ENCODE peak calls at places on chromosomes 13 and 19, in ten cellular contexts. One of them, this sample, is unnamed.

GRCh38 chr13:27600712-27601111 is 19.6 kb downstream of the LNX2 start:
- ATAC-seq in naive B cell: no peak
- ATAC-seq in T-cell: no peak
- ATAC-seq in Panc1: no peak
- ATAC-seq in stimulated activated effector memory CD8-positive, alpha-beta T cell treated with anti-CD3 and anti-CD28 coated beads, Interleukin-12 subunit alpha, Interleukin-12 subunit beta, amount 100 ng/mL, for 72 hours: no peak
- ATAC-seq in RWPE2: no peak
- ATAC-seq in pancreas: no peak
- ATAC-seq in Right ventricle myocardium inferior: no peak
- ATAC-seq in aorta: no peak
- ATAC-seq in activated CD8-positive, alpha-beta T cell treated with anti-CD3 and anti-CD28 coated beads for 36 hours: no peak
- ATAC-seq in this sample: no peak

GRCh38 chr13:20801704-20802103 is 27.9 kb upstream of the EEF1AKMT1 start:
- ATAC-seq in activated CD8-positive, alpha-beta T cell treated with anti-CD3 and anti-CD28 coated beads for 36 hours: no peak
- ATAC-seq in aorta: no peak
- ATAC-seq in T-cell: no peak
- ATAC-seq in RWPE2: no peak
- ATAC-seq in Right ventricle myocardium inferior: no peak
- ATAC-seq in Panc1: no peak
- ATAC-seq in stimulated activated effector memory CD8-positive, alpha-beta T cell treated with anti-CD3 and anti-CD28 coated beads, Interleukin-12 subunit alpha, Interleukin-12 subunit beta, amount 100 ng/mL, for 72 hours: no peak
- ATAC-seq in naive B cell: no peak
- ATAC-seq in pancreas: no peak
- ATAC-seq in this sample: no peak

GRCh38 chr13:40452038-40452666 is 214.3 kb downstream of the FOXO1 start:
- ATAC-seq in activated CD8-positive, alpha-beta T cell treated with anti-CD3 and anti-CD28 coated beads for 36 hours: no peak
- ATAC-seq in RWPE2: no peak
- ATAC-seq in naive B cell: peak; percentile 45
- ATAC-seq in Right ventricle myocardium inferior: peak; percentile 44
- ATAC-seq in T-cell: no peak
- ATAC-seq in pancreas: peak; percentile 59
- ATAC-seq in aorta: peak; percentile 49
- ATAC-seq in Panc1: no peak
- ATAC-seq in stimulated activated effector memory CD8-positive, alpha-beta T cell treated with anti-CD3 and anti-CD28 coated beads, Interleukin-12 subunit alpha, Interleukin-12 subunit beta, amount 100 ng/mL, for 72 hours: no peak
- ATAC-seq in this sample: no peak

GRCh38 chr19:56324425-56324824 is 9.8 kb upstream of the ZSCAN5A start:
- ATAC-seq in RWPE2: no peak
- ATAC-seq in pancreas: peak; percentile 36
- ATAC-seq in naive B cell: no peak
- ATAC-seq in activated CD8-positive, alpha-beta T cell treated with anti-CD3 and anti-CD28 coated beads for 36 hours: no peak
- ATAC-seq in Panc1: no peak
- ATAC-seq in stimulated activated effector memory CD8-positive, alpha-beta T cell treated with anti-CD3 and anti-CD28 coated beads, Interleukin-12 subunit alpha, Interleukin-12 subunit beta, amount 100 ng/mL, for 72 hours: no peak
- ATAC-seq in Right ventricle myocardium inferior: no peak
- ATAC-seq in T-cell: no peak
- ATAC-seq in aorta: no peak
- ATAC-seq in this sample: no peak

GRCh38 chr13:28754698-28755545 is 36.2 kb upstream of the SLC46A3 start:
- ATAC-seq in Panc1: no peak
- ATAC-seq in RWPE2: no peak
- ATAC-seq in stimulated activated effector memory CD8-positive, alpha-beta T cell treated with anti-CD3 and anti-CD28 coated beads, Interleukin-12 subunit alpha, Interleukin-12 subunit beta, amount 100 ng/mL, for 72 hours: no peak
- ATAC-seq in aorta: peak; percentile 65
- ATAC-seq in Right ventricle myocardium inferior: peak; percentile 42
- ATAC-seq in pancreas: peak; percentile 61
- ATAC-seq in activated CD8-positive, alpha-beta T cell treated with anti-CD3 and anti-CD28 coated beads for 36 hours: peak; percentile 58
- ATAC-seq in naive B cell: no peak
- ATAC-seq in T-cell: peak; percentile 60
- ATAC-seq in this sample: peak; percentile 35

GRCh38 chr13:43159007-43159406 is 135.6 kb downstream of the DNAJC15 start:
- ATAC-seq in aorta: no peak
- ATAC-seq in activated CD8-positive, alpha-beta T cell treated with anti-CD3 and anti-CD28 coated beads for 36 hours: no peak
- ATAC-seq in naive B cell: no peak
- ATAC-seq in pancreas: peak; percentile 22
- ATAC-seq in stimulated activated effector memory CD8-positive, alpha-beta T cell treated with anti-CD3 and anti-CD28 coated beads, Interleukin-12 subunit alpha, Interleukin-12 subunit beta, amount 100 ng/mL, for 72 hours: no peak
- ATAC-seq in T-cell: no peak
- ATAC-seq in Right ventricle myocardium inferior: no peak
- ATAC-seq in Panc1: no peak
- ATAC-seq in RWPE2: peak; percentile 29
- ATAC-seq in this sample: no peak

GRCh38 chr13:75299206-75299605 is 182.8 kb downstream of the TBC1D4 start:
- ATAC-seq in activated CD8-positive, alpha-beta T cell treated with anti-CD3 and anti-CD28 coated beads for 36 hours: no peak
- ATAC-seq in naive B cell: no peak
- ATAC-seq in pancreas: no peak
- ATAC-seq in Panc1: no peak
- ATAC-seq in T-cell: no peak
- ATAC-seq in Right ventricle myocardium inferior: no peak
- ATAC-seq in RWPE2: no peak
- ATAC-seq in aorta: no peak
- ATAC-seq in stimulated activated effector memory CD8-positive, alpha-beta T cell treated with anti-CD3 and anti-CD28 coated beads, Interleukin-12 subunit alpha, Interleukin-12 subunit beta, amount 100 ng/mL, for 72 hours: no peak
- ATAC-seq in this sample: no peak

GRCh38 chr13:34469212-34469983 is 472.7 kb upstream of the NBEA start:
- ATAC-seq in RWPE2: peak; percentile 92
- ATAC-seq in Panc1: no peak
- ATAC-seq in T-cell: no peak
- ATAC-seq in activated CD8-positive, alpha-beta T cell treated with anti-CD3 and anti-CD28 coated beads for 36 hours: no peak
- ATAC-seq in stimulated activated effector memory CD8-positive, alpha-beta T cell treated with anti-CD3 and anti-CD28 coated beads, Interleukin-12 subunit alpha, Interleukin-12 subunit beta, amount 100 ng/mL, for 72 hours: no peak
- ATAC-seq in Right ventricle myocardium inferior: no peak
- ATAC-seq in pancreas: peak; percentile 54
- ATAC-seq in naive B cell: no peak
- ATAC-seq in aorta: no peak
- ATAC-seq in this sample: peak; percentile 80

This sample was measured in esophagus mucosa.